ENCODE peak calls at places on chromosomes 11 and 22, in nine cellular contexts. H is HFF-Myc, O is foreskin fibroblast, K is cardiac fibroblast, E is Peyer's patch, S is gastrocnemius medialis, R is left lung, Z is astrocyte of the cerebellum, M is lower lobe of right lung. I is an unnamed sample.

GRCh38 chr11:73273246-73273890 is 1.2 kb downstream of the P2RY6 start:
- DNase-seq in H (no peak), M (no peak), S (no peak), E (no peak), Z (no peak), R (no peak), O (no peak), K (no peak), I (no peak)

GRCh38 chr11:76714493-76714892 is 43.9 kb upstream of the LRRC32 start:
- DNase-seq in Z (no peak), O (no peak), H (no peak), R (no peak), M (no peak), E (no peak), K (no peak), S (no peak), I (no peak)

GRCh38 chr11:62806611-62807121 is 1.4 kb upstream of the NXF1 start:
- DNase-seq in R (peak; percentile 59), K (peak; percentile 48), M (peak; percentile 57), Z (no peak), S (peak; percentile 73), H (no peak), O (peak; percentile 61), E (no peak), I (no peak)

GRCh38 chr22:35465109-35465701 is 65.3 kb downstream of the MCM5 start:
- DNase-seq in H (no peak), E (no peak), K (no peak), Z (no peak), S (peak; percentile 75), R (no peak), M (no peak), O (no peak), I (no peak)

GRCh38 chr22:19629720-19630419 is 84.4 kb upstream of the SEPTIN5 start:
- DNase-seq in R (peak; percentile 65), Z (peak; percentile 54), O (peak; percentile 51), S (peak; percentile 38), M (peak; percentile 81), H (peak; percentile 21), K (peak; percentile 85), E (peak; percentile 84), I (peak; percentile 24)

GRCh38 chr11:28170759-28171158 is 62.6 kb downstream of the METTL15 start:
- DNase-seq in S (no peak), R (no peak), E (no peak), O (no peak), K (no peak), M (no peak), Z (no peak), H (no peak), I (no peak)

GRCh38 chr11:1876361-1877063 is 15.2 kb downstream of the PRR33 start:
- DNase-seq in E (peak; percentile 35), S (no peak), O (no peak), Z (no peak), K (peak; percentile 55), R (peak; percentile 43), H (no peak), M (peak; percentile 52), I (no peak)

GRCh38 chr11:106101797-106102196 is 24.3 kb downstream of the AASDHPPT start:
- DNase-seq in O (peak; percentile 72), S (no peak), Z (no peak), M (no peak), E (no peak), K (peak; percentile 59), R (no peak), H (peak; percentile 46), I (no peak)

GRCh38 chr11:69636512-69636866 is 4.5 kb upstream of the CCND1 start:
- DNase-seq in E (no peak), S (no peak), R (peak; percentile 65), Z (peak; percentile 78), M (peak; percentile 80), H (peak; percentile 85), O (peak; percentile 94), K (peak; percentile 90), I (peak; percentile 57)

GRCh38 chr11:20035375-20035700 is 124.9 kb downstream of the DBX1 start:
- DNase-seq in M (no peak), O (no peak), Z (no peak), K (no peak), R (no peak), H (no peak), E (no peak), S (no peak), I (no peak)

GRCh38 chr22:38941488-38941987 is 15.9 kb upstream of the APOBEC3A start:
- DNase-seq in R (peak; percentile 75), Z (no peak), H (no peak), E (no peak), S (no peak), M (peak; percentile 78), K (no peak), O (no peak), I (no peak)
- H3K4me3 ChIP-seq in R (peak overlapping the region; percentile 7), Z (no peak overlapping the region), H (no peak overlapping the region), E (peak overlapping the region; percentile 13), S (no peak overlapping the region), M (no peak overlapping the region), K (no peak overlapping the region), O (no peak overlapping the region), I (no peak overlapping the region)

GRCh38 chr22:36532466-36532865 is 3.5 kb upstream of the EIF3D start:
- DNase-seq in O (no peak), K (no peak), E (no peak), R (no peak), H (no peak), S (no peak), Z (no peak), M (no peak), I (no peak)

GRCh38 chr22:36528336-36528735 is 630 bp downstream of the EIF3D start:
- DNase-seq in R (no peak), S (no peak), O (no peak), H (no peak), Z (no peak), K (peak; percentile 40), M (no peak), E (no peak), I (no peak)

GRCh38 chr22:36528795-36529718 is at the start of gene EIF3D:
- DNase-seq in M (peak; percentile 99), H (peak; percentile 99), S (peak; percentile 98), R (peak; percentile 99), E (peak; percentile 97), K (peak; percentile 100), O (peak; percentile 99), Z (peak; percentile 99), I (peak; percentile 98)
- TF ChIP-seq CTCF in M (no peak), H (no peak), S (no peak), R (no peak), E (no peak), K (no peak), O (no peak), Z (no peak), I (no peak)

GRCh38 chr11:134223836-134224709 is at the start of the genes NCAPD3 and VPS26B:
- DNase-seq in E (peak; percentile 96), S (peak; percentile 93), Z (peak; percentile 91), H (peak; percentile 87), O (peak; percentile 95), K (peak; percentile 97), R (peak; percentile 97), M (peak; percentile 98), I (peak; percentile 76)

GRCh38 chr11:134229131-134229790 is 4.8 kb downstream of the VPS26B start:
- DNase-seq in Z (no peak), M (no peak), H (no peak), R (no peak), E (no peak), O (peak; percentile 29), S (no peak), K (peak; percentile 34), I (no peak)

GRCh38 chr11:134228625-134229024 is 4.2 kb downstream of the VPS26B start:
- DNase-seq in Z (no peak), M (no peak), H (peak; percentile 27), K (no peak), S (no peak), E (peak; percentile 86), O (peak; percentile 80), R (no peak), I (peak; percentile 58)

GRCh38 chr11:134224710-134225662 is 515 bp downstream of the VPS26B start:
- DNase-seq in M (peak; percentile 72), K (peak; percentile 29), S (peak; percentile 12), O (peak; percentile 9), R (peak; percentile 61), H (no peak), E (peak; percentile 57), Z (no peak), I (no peak)

DNA sequence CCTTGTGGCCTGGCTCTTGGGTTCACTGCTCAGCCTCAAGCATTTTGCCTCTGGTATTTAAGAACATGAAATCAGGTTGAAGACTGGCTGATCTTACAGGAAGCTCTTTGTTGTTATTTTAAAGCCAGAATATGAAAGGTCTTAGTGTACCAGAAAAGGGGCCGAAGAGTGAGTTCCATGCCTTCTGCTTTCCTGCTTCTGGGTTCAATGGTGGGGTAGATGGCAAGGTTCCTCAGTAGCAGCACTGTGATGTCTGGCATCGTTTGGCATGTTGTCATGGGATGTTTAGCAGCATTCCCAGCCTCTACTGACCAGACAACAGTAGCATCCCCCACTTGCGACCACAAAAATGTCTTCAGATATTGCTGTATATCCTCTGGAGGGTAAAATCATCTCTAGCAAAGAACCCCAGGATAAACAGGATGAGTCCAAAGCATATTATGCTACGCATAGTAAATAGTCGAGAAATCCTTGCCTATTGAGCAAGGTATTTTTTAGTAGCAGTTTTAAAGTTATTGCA is 2.4 kb downstream of the VPS26B start:
- DNase-seq in S (no peak), Z (no peak), K (no peak), E (no peak), R (no peak), M (no peak), H (no peak), O (no peak), I (no peak)
- H3K4me3 ChIP-seq in S (no peak overlapping the region), Z (no peak overlapping the region), K (no peak overlapping the region), E (no peak overlapping the region), R (no peak overlapping the region), M (peak overlapping the region; percentile 92), H (peak overlapping the region; percentile 90), O (peak overlapping the region; percentile 97), I (no peak overlapping the region)

GRCh38 chr11:128467610-128468041 is 119.7 kb downstream of the ETS1 start:
- DNase-seq in M (no peak), E (no peak), R (no peak), H (peak; percentile 61), S (peak; percentile 15), O (peak; percentile 98), K (peak; percentile 99), Z (peak; percentile 80), I (peak; percentile 92)
- TF ChIP-seq CTCF in M (no peak), E (no peak), R (no peak), H (peak; percentile 29), S (no peak), O (peak; percentile 24), K (peak; percentile 31), Z (no peak), I (peak; percentile 41)

I was measured in AG09309.